ENCODE peak calls at places on chromosome 21, in four cellular contexts. N, T, G and M are unnamed samples.

GRCh38 chr21:21921410-21922232 is 923.4 kb downstream of the NCAM2 start:
- DNase-seq in N (no peak), T (no peak), G (peak), M (peak)

GRCh38 chr21:39736716-39737115 is 8.3 kb upstream of the IGSF5 start:
- DNase-seq in N (no peak), T (no peak), G (no peak), M (no peak)

GRCh38 chr21:35547946-35548774 is 499.1 kb upstream of the RUNX1 start:
- DNase-seq in N (no peak), T (no peak), G (no peak), M (no peak)

GRCh38 chr21:46646541-46647154 is 11.2 kb downstream of the PRMT2 start:
- DNase-seq in N (no peak), T (no peak), G (no peak), M (no peak)

GRCh38 chr21:14722841-14723483 is 176.8 kb upstream of the SAMSN1 start:
- DNase-seq in N (no peak), T (no peak), G (no peak), M (no peak)

GRCh38 chr21:37435120-37435519 is 68.5 kb downstream of the DYRK1A start:
- DNase-seq in N (peak), T (peak), G (peak), M (peak)

GRCh38 chr21:34835526-34835925 is 166.7 kb downstream of the CLIC6 start:
- DNase-seq in N (no peak), T (no peak), G (peak), M (peak)

GRCh38 chr21:15309022-15309590 is 244.3 kb upstream of the NRIP1 start:
- DNase-seq in N (no peak), T (no peak), G (no peak), M (peak)

GRCh38 chr21:16046625-16047340 is 317.0 kb downstream of the USP25 start:
- DNase-seq in N (peak), T (no peak), G (peak), M (peak)

GRCh38 chr21:15140321-15141019 is 75.7 kb upstream of the NRIP1 start:
- DNase-seq in N (no peak), T (no peak), G (no peak), M (no peak)

GRCh38 chr21:46540087-46540710 is 64.7 kb downstream of the S100B start:
- DNase-seq in N (no peak), T (no peak), G (no peak), M (no peak)

GRCh38 chr21:35316933-35317332 is 267.8 kb upstream of the RUNX1 start:
- DNase-seq in N (peak), T (no peak), G (no peak), M (no peak)

GRCh38 chr21:33259995-33260394 is 6.2 kb upstream of the IL10RB start:
- DNase-seq in N (no peak), T (no peak), G (no peak), M (no peak)

GRCh38 chr21:25385912-25386474 is 221.3 kb downstream of the MRPL39 start:
- DNase-seq in N (no peak), T (peak), G (peak), M (peak)

GRCh38 chr21:23936224-23936623 is 1671.1 kb downstream of the MRPL39 start:
- DNase-seq in N (no peak), T (no peak), G (no peak), M (peak)

GRCh38 chr21:26148071-26148470 is 22.5 kb downstream of the APP start:
- DNase-seq in N (peak), T (no peak), G (peak), M (no peak)

GRCh38 chr21:36854391-36854790 is 112.1 kb downstream of the HLCS start:
- DNase-seq in N (peak), T (no peak), G (no peak), M (peak)

GRCh38 chr21:16773206-16773605 is 739.6 kb upstream of the CXADR start:
- DNase-seq in N (no peak), T (no peak), G (peak), M (no peak)

GRCh38 chr21:16455978-16456377 is 726.2 kb downstream of the USP25 start:
- DNase-seq in N (no peak), T (no peak), G (peak), M (peak)

GRCh38 chr21:23952269-23952668 is 1655.0 kb downstream of the MRPL39 start:
- DNase-seq in N (no peak), T (no peak), G (no peak), M (no peak)

GRCh38 chr21:35051287-35051818 is 2.3 kb upstream of the RUNX1 start:
- DNase-seq in N (peak), T (peak), G (peak), M (peak)

GRCh38 chr21:16372546-16372945 is 642.8 kb downstream of the USP25 start:
- DNase-seq in N (no peak), T (no peak), G (no peak), M (no peak)

GRCh38 chr21:42524341-42525227 is 10.9 kb downstream of the SLC37A1 start:
- DNase-seq in N (peak), T (no peak), G (peak), M (peak)
- H3K4me3 ChIP-seq in N (peak), T (no peak), G (no peak), M (peak)

GRCh38 chr21:45363921-45364463 is 41.0 kb upstream of the COL18A1 start:
- DNase-seq in N (peak), T (peak), G (peak), M (peak)

GRCh38 chr21:45365608-45366241 is 39.2 kb upstream of the COL18A1 start:
- DNase-seq in N (peak), T (peak), G (peak), M (peak)

GRCh38 chr21:45365186-45365607 is 39.8 kb upstream of the COL18A1 start:
- DNase-seq in N (no peak), T (no peak), G (no peak), M (no peak)

GRCh38 chr21:45366476-45366875 is 38.5 kb upstream of the COL18A1 start:
- DNase-seq in N (no peak), T (no peak), G (no peak), M (no peak)

DNA sequence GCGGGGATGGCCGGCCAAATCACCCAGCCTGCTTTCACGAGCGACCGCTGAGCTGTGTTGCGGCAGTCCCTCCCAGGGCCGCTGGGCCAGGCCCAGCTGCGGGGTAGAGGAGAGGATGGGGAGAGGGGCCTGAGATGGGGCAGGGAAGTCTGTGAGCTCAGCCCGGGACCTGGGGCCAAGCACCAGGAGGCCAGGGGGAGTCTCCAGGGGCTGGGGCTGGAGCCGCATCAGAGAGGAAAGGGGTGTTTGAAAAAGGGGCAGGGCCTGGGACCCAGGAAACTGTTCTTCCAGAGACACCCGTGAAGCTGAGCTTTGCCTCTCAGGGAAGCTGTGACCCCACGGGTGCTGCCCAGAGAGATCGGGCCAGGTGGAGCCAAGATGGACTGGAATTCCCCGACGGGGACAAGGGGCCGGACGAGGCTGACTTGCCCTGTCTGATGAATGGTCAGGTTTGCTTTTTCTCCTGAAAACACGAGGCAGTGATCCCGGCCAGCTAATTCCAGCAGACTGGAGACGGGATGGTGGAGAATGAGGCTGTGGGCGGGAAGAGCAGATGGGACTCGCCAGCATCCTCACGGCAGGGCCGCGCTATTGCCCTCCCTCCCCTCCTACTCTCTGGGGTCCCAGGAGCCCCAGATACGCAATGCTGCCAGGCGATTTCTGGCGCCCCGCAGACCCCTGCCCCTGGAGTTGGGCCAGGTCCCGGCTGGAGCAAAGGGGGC is 40.3 kb upstream of the COL18A1 start:
- DNase-seq in N (peak), T (no peak), G (peak), M (peak)
- H3K4me3 ChIP-seq in N (peak), T (peak), G (peak), M (peak)

GRCh38 chr21:38467369-38467768 is 30.9 kb downstream of the ERG start:
- DNase-seq in N (no peak), T (no peak), G (no peak), M (no peak)
- H3K4me3 ChIP-seq in N (no peak), T (no peak), G (no peak), M (no peak)

GRCh38 chr21:32130031-32130891 is 148.6 kb downstream of the MIS18A start:
- DNase-seq in N (no peak), T (no peak), G (no peak), M (no peak)

GRCh38 chr21:32131164-32131563 is 147.7 kb downstream of the MIS18A start:
- DNase-seq in N (no peak), T (no peak), G (no peak), M (no peak)

GRCh38 chr21:32132911-32133310 is 145.9 kb downstream of the MIS18A start:
- DNase-seq in N (no peak), T (no peak), G (no peak), M (no peak)

GRCh38 chr21:32131960-32132359 is 146.9 kb downstream of the MIS18A start:
- DNase-seq in N (peak), T (no peak), G (peak), M (peak)

GRCh38 chr21:32132409-32132808 is 146.4 kb downstream of the MIS18A start:
- DNase-seq in N (no peak), T (no peak), G (no peak), M (no peak)
- H3K4me3 ChIP-seq in N (no peak), T (no peak), G (no peak), M (no peak)

DNA sequence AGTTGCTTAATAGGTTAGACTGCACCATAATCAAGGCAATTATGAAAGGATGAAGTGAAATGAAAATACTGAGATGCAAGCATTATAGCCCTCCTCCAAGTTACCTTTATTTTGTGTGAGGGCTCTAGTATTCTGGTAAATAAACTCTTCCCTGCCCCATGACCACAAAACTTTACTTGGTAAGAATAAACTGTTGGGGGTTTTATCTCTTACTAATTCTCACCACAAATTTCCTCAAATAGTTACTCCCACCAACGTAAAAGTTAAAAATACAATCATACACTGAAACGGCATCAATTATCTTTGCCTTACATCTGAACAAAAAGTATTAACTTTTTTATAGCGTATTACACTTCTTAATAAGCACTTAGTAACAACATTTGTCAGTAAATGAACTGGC is 29.5 kb downstream of the C21orf91 start:
- DNase-seq in N (no peak), T (no peak), G (no peak), M (no peak)
- H3K4me3 ChIP-seq in N (no peak), T (no peak), G (no peak), M (no peak)